ENCODE peak calls at places on chromosomes 5 and 9, in ten cellular contexts. One of them, this sample, is unnamed.
A peak's percentile ranks its signal among the peaks of the same experiment; 100 is the strongest.

GRCh38 chr5:16869821-16870796 is 66.0 kb downstream of the MYO10 start:
- DNase-seq in IMR-90: peak; percentile 69
- DNase-seq in GM12878: no peak
- DNase-seq in stomach: no peak
- DNase-seq in breast epithelium: no peak
- DNase-seq in adrenal gland: no peak
- DNase-seq in transverse colon: no peak
- DNase-seq in heart left ventricle: no peak
- DNase-seq in H1: no peak
- DNase-seq in A549: peak; percentile 57
- DNase-seq in this sample: peak; percentile 68

GRCh38 chr5:15245913-15246312 is 254.1 kb upstream of the FBXL7 start:
- DNase-seq in IMR-90: no peak
- DNase-seq in GM12878: no peak
- DNase-seq in stomach: no peak
- DNase-seq in breast epithelium: no peak
- DNase-seq in adrenal gland: no peak
- DNase-seq in transverse colon: no peak
- DNase-seq in heart left ventricle: no peak
- DNase-seq in H1: no peak
- DNase-seq in A549: no peak
- DNase-seq in this sample: no peak

GRCh38 chr9:123883634-123884033 is 46.3 kb downstream of the DENND1A start:
- DNase-seq in IMR-90: peak; percentile 37
- DNase-seq in GM12878: no peak
- DNase-seq in stomach: no peak
- DNase-seq in breast epithelium: no peak
- DNase-seq in adrenal gland: no peak
- DNase-seq in transverse colon: no peak
- DNase-seq in heart left ventricle: no peak
- DNase-seq in H1: no peak
- DNase-seq in A549: no peak
- DNase-seq in this sample: no peak

GRCh38 chr5:93209476-93209875 is 371.5 kb downstream of the NR2F1-AS1 start:
- DNase-seq in IMR-90: no peak
- DNase-seq in GM12878: no peak
- DNase-seq in stomach: no peak
- DNase-seq in breast epithelium: no peak
- DNase-seq in adrenal gland: no peak
- DNase-seq in transverse colon: no peak
- DNase-seq in heart left ventricle: no peak
- DNase-seq in H1: no peak
- DNase-seq in A549: no peak
- DNase-seq in this sample: no peak

GRCh38 chr5:137935694-137936093 is 46.4 kb downstream of the PKD2L2 start:
- DNase-seq in IMR-90: no peak
- DNase-seq in GM12878: no peak
- DNase-seq in stomach: no peak
- DNase-seq in breast epithelium: no peak
- DNase-seq in adrenal gland: no peak
- DNase-seq in transverse colon: no peak
- DNase-seq in heart left ventricle: no peak
- DNase-seq in H1: no peak
- DNase-seq in A549: no peak
- DNase-seq in this sample: no peak

GRCh38 chr5:14501353-14502162 is 80.0 kb upstream of the OTULINL start:
- DNase-seq in IMR-90: no peak
- DNase-seq in GM12878: no peak
- DNase-seq in stomach: no peak
- DNase-seq in breast epithelium: no peak
- DNase-seq in adrenal gland: peak; percentile 43
- DNase-seq in transverse colon: no peak
- DNase-seq in heart left ventricle: no peak
- DNase-seq in H1: no peak
- DNase-seq in A549: no peak
- DNase-seq in this sample: peak; percentile 63

GRCh38 chr5:109352024-109352423 is 57.8 kb downstream of the PJA2 start:
- DNase-seq in IMR-90: no peak
- DNase-seq in GM12878: no peak
- DNase-seq in stomach: no peak
- DNase-seq in breast epithelium: no peak
- DNase-seq in adrenal gland: no peak
- DNase-seq in transverse colon: no peak
- DNase-seq in heart left ventricle: no peak
- DNase-seq in H1: no peak
- DNase-seq in A549: no peak
- DNase-seq in this sample: no peak

GRCh38 chr9:87891754-87892153 is 9.1 kb downstream of the SPATA31E1 start:
- DNase-seq in IMR-90: peak; percentile 55
- DNase-seq in GM12878: no peak
- DNase-seq in stomach: no peak
- DNase-seq in breast epithelium: no peak
- DNase-seq in adrenal gland: no peak
- DNase-seq in transverse colon: no peak
- DNase-seq in heart left ventricle: no peak
- DNase-seq in H1: no peak
- DNase-seq in A549: no peak
- DNase-seq in this sample: no peak

GRCh38 chr5:154627711-154628678 is 127.2 kb upstream of the LARP1 start:
- DNase-seq in IMR-90: no peak
- DNase-seq in GM12878: no peak
- DNase-seq in stomach: no peak
- DNase-seq in breast epithelium: no peak
- DNase-seq in adrenal gland: no peak
- DNase-seq in transverse colon: no peak
- DNase-seq in heart left ventricle: no peak
- DNase-seq in H1: no peak
- DNase-seq in A549: no peak
- DNase-seq in this sample: no peak

GRCh38 chr9:37453827-37454226 is 11.4 kb downstream of the ZBTB5 start:
- DNase-seq in IMR-90: no peak
- DNase-seq in GM12878: no peak
- DNase-seq in stomach: no peak
- DNase-seq in breast epithelium: no peak
- DNase-seq in adrenal gland: no peak
- DNase-seq in transverse colon: no peak
- DNase-seq in heart left ventricle: no peak
- DNase-seq in H1: no peak
- DNase-seq in A549: no peak
- DNase-seq in this sample: no peak

GRCh38 chr9:98006127-98006796 is 23.1 kb downstream of the ANP32B start:
- DNase-seq in IMR-90: peak; percentile 69
- DNase-seq in GM12878: no peak
- DNase-seq in stomach: no peak
- DNase-seq in breast epithelium: no peak
- DNase-seq in adrenal gland: no peak
- DNase-seq in transverse colon: no peak
- DNase-seq in heart left ventricle: no peak
- DNase-seq in H1: no peak
- DNase-seq in A549: no peak
- DNase-seq in this sample: no peak

GRCh38 chr9:83698976-83699585 is 8.7 kb downstream of the UBQLN1 start:
- DNase-seq in IMR-90: no peak
- DNase-seq in GM12878: no peak
- DNase-seq in stomach: no peak
- DNase-seq in breast epithelium: no peak
- DNase-seq in adrenal gland: no peak
- DNase-seq in transverse colon: no peak
- DNase-seq in heart left ventricle: no peak
- DNase-seq in H1: no peak
- DNase-seq in A549: no peak
- DNase-seq in this sample: no peak

GRCh38 chr9:35254237-35254636 is 92.4 kb downstream of the UNC13B start:
- DNase-seq in IMR-90: no peak
- DNase-seq in GM12878: no peak
- DNase-seq in stomach: no peak
- DNase-seq in breast epithelium: no peak
- DNase-seq in adrenal gland: no peak
- DNase-seq in transverse colon: no peak
- DNase-seq in heart left ventricle: no peak
- DNase-seq in H1: no peak
- DNase-seq in A549: peak; percentile 20
- DNase-seq in this sample: no peak

GRCh38 chr5:139862313-139862712 is 66.7 kb downstream of the PSD2 start:
- DNase-seq in IMR-90: peak; percentile 7
- DNase-seq in GM12878: peak; percentile 23
- DNase-seq in stomach: no peak
- DNase-seq in breast epithelium: no peak
- DNase-seq in adrenal gland: no peak
- DNase-seq in transverse colon: no peak
- DNase-seq in heart left ventricle: no peak
- DNase-seq in H1: no peak
- DNase-seq in A549: no peak
- DNase-seq in this sample: no peak

GRCh38 chr9:5485365-5486085 is 24.8 kb upstream of the PDCD1LG2 start:
- DNase-seq in IMR-90: no peak
- DNase-seq in GM12878: no peak
- DNase-seq in stomach: no peak
- DNase-seq in breast epithelium: no peak
- DNase-seq in adrenal gland: no peak
- DNase-seq in transverse colon: no peak
- DNase-seq in heart left ventricle: no peak
- DNase-seq in H1: no peak
- DNase-seq in A549: no peak
- DNase-seq in this sample: no peak

GRCh38 chr9:82883436-82883835 is 179.5 kb downstream of the RASEF start:
- DNase-seq in IMR-90: no peak
- DNase-seq in GM12878: no peak
- DNase-seq in stomach: no peak
- DNase-seq in breast epithelium: no peak
- DNase-seq in adrenal gland: no peak
- DNase-seq in transverse colon: no peak
- DNase-seq in heart left ventricle: no peak
- DNase-seq in H1: no peak
- DNase-seq in A549: no peak
- DNase-seq in this sample: no peak

GRCh38 chr9:91033802-91034201 is 232.2 kb downstream of the SYK start:
- DNase-seq in IMR-90: no peak
- DNase-seq in GM12878: no peak
- DNase-seq in stomach: no peak
- DNase-seq in breast epithelium: no peak
- DNase-seq in adrenal gland: no peak
- DNase-seq in transverse colon: peak; percentile 50
- DNase-seq in heart left ventricle: peak; percentile 69
- DNase-seq in H1: peak; percentile 87
- DNase-seq in A549: peak; percentile 57
- DNase-seq in this sample: peak; percentile 79

GRCh38 chr5:166428264-166428663 is 1863.2 kb upstream of the WWC1 start:
- DNase-seq in IMR-90: no peak
- DNase-seq in GM12878: no peak
- DNase-seq in stomach: no peak
- DNase-seq in breast epithelium: no peak
- DNase-seq in adrenal gland: no peak
- DNase-seq in transverse colon: no peak
- DNase-seq in heart left ventricle: no peak
- DNase-seq in H1: no peak
- DNase-seq in A549: no peak
- DNase-seq in this sample: no peak

GRCh38 chr9:118931941-118932340 is 437.3 kb downstream of the BRINP1 start:
- DNase-seq in IMR-90: no peak
- DNase-seq in GM12878: no peak
- DNase-seq in stomach: no peak
- DNase-seq in breast epithelium: no peak
- DNase-seq in adrenal gland: no peak
- DNase-seq in transverse colon: no peak
- DNase-seq in heart left ventricle: no peak
- DNase-seq in H1: no peak
- DNase-seq in A549: no peak
- DNase-seq in this sample: no peak

GRCh38 chr5:177510567-177511053 is 984 bp upstream of the DOK3 start:
- DNase-seq in IMR-90: no peak
- DNase-seq in GM12878: no peak
- DNase-seq in stomach: no peak
- DNase-seq in breast epithelium: no peak
- DNase-seq in adrenal gland: no peak
- DNase-seq in transverse colon: peak; percentile 51
- DNase-seq in heart left ventricle: no peak
- DNase-seq in H1: no peak
- DNase-seq in A549: no peak
- DNase-seq in this sample: no peak
- TF ChIP-seq POLR2A in IMR-90: no peak
- TF ChIP-seq POLR2A in GM12878: no peak
- TF ChIP-seq POLR2A in stomach: no peak
- TF ChIP-seq POLR2A in breast epithelium: no peak
- TF ChIP-seq POLR2A in adrenal gland: no peak
- TF ChIP-seq POLR2A in transverse colon: no peak
- TF ChIP-seq POLR2A in heart left ventricle: no peak
- TF ChIP-seq POLR2A in H1: no peak
- TF ChIP-seq POLR2A in A549: no peak
- TF ChIP-seq POLR2A in this sample: no peak

DNA sequence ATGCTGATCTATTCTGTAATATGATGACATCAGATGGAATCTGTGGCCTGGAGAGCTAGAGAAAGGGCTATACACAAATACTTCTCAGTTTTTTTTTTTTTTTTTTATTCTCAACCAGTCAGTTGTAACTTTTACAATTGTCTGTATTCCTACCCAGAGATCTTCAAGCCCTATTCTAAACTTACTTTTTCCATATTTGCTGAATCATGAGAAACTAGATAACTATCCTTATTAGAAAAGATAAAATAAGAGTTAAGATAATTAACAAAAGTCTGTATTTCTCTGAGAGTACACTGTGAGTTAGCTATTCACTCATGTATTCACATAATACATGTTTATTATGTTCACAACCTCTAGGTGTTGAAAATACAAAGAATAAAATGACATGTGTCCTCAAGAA is 1575.9 kb downstream of the EFNA5 start:
- DNase-seq in IMR-90: peak; percentile 14
- DNase-seq in GM12878: no peak
- DNase-seq in stomach: no peak
- DNase-seq in breast epithelium: no peak
- DNase-seq in adrenal gland: no peak
- DNase-seq in transverse colon: no peak
- DNase-seq in heart left ventricle: no peak
- DNase-seq in H1: no peak
- DNase-seq in A549: no peak
- DNase-seq in this sample: no peak
- H3K4me3 ChIP-seq in IMR-90: no peak overlapping the region
- H3K4me3 ChIP-seq in GM12878: no peak overlapping the region
- H3K4me3 ChIP-seq in stomach: no peak overlapping the region
- H3K4me3 ChIP-seq in breast epithelium: no peak overlapping the region
- H3K4me3 ChIP-seq in adrenal gland: no peak overlapping the region
- H3K4me3 ChIP-seq in transverse colon: no peak overlapping the region
- H3K4me3 ChIP-seq in heart left ventricle: no peak overlapping the region
- H3K4me3 ChIP-seq in H1: no peak overlapping the region
- H3K4me3 ChIP-seq in A549: no peak overlapping the region
- H3K4me3 ChIP-seq in this sample: no peak overlapping the region

GRCh38 chr5:178286226-178287090 is 53.9 kb upstream of the PHYKPL start:
- DNase-seq in IMR-90: no peak
- DNase-seq in GM12878: no peak
- DNase-seq in stomach: no peak
- DNase-seq in breast epithelium: no peak
- DNase-seq in adrenal gland: no peak
- DNase-seq in transverse colon: no peak
- DNase-seq in heart left ventricle: peak; percentile 29
- DNase-seq in H1: no peak
- DNase-seq in A549: no peak
- DNase-seq in this sample: no peak
- TF ChIP-seq POLR2A in IMR-90: no peak
- TF ChIP-seq POLR2A in GM12878: no peak
- TF ChIP-seq POLR2A in stomach: no peak
- TF ChIP-seq POLR2A in breast epithelium: no peak
- TF ChIP-seq POLR2A in adrenal gland: no peak
- TF ChIP-seq POLR2A in transverse colon: no peak
- TF ChIP-seq POLR2A in heart left ventricle: no peak
- TF ChIP-seq POLR2A in H1: no peak
- TF ChIP-seq POLR2A in A549: no peak
- TF ChIP-seq POLR2A in this sample: no peak

GRCh38 chr5:74870299-74871067 is 4.3 kb upstream of the FAM169A start:
- DNase-seq in IMR-90: no peak
- DNase-seq in GM12878: no peak
- DNase-seq in stomach: no peak
- DNase-seq in breast epithelium: no peak
- DNase-seq in adrenal gland: no peak
- DNase-seq in transverse colon: no peak
- DNase-seq in heart left ventricle: no peak
- DNase-seq in H1: no peak
- DNase-seq in A549: no peak
- DNase-seq in this sample: no peak
- H3K4me3 ChIP-seq in IMR-90: no peak overlapping the region
- H3K4me3 ChIP-seq in GM12878: no peak overlapping the region
- H3K4me3 ChIP-seq in stomach: no peak overlapping the region
- H3K4me3 ChIP-seq in breast epithelium: no peak overlapping the region
- H3K4me3 ChIP-seq in adrenal gland: no peak overlapping the region
- H3K4me3 ChIP-seq in transverse colon: no peak overlapping the region
- H3K4me3 ChIP-seq in heart left ventricle: no peak overlapping the region
- H3K4me3 ChIP-seq in H1: no peak overlapping the region
- H3K4me3 ChIP-seq in A549: no peak overlapping the region
- H3K4me3 ChIP-seq in this sample: no peak overlapping the region